ENCODE peak calls at places on chromosomes 2 and 18, in six cellular contexts. O, S, A, N, R and L are unnamed samples.

GRCh38 chr2:23589220-23589647 is 204.3 kb downstream of the KLHL29 start:
- DNase-seq in N (no peak), S (no peak), A (no peak), O (no peak), R (no peak), L (no peak)

GRCh38 chr2:168999668-169000213 is 31.4 kb downstream of the ABCB11 start:
- DNase-seq in S (no peak), A (no peak), N (no peak), O (no peak), R (no peak), L (no peak)

GRCh38 chr2:191265311-191266170 is 20.3 kb downstream of the MYO1B start:
- DNase-seq in N (no peak), R (no peak), A (no peak), O (no peak), S (no peak), L (no peak)

GRCh38 chr18:12811191-12811950 is 72.7 kb downstream of the PTPN2 start:
- DNase-seq in N (no peak), A (no peak), S (no peak), R (no peak), O (no peak), L (no peak)

GRCh38 chr2:73891276-73891901 is 1.4 kb upstream of the ACTG2 start:
- DNase-seq in A (no peak), S (no peak), O (no peak), R (no peak), N (no peak), L (no peak)

GRCh38 chr2:17646096-17646554 is 105.6 kb downstream of the VSNL1 start:
- DNase-seq in A (peak), N (peak), R (peak), O (no peak), S (no peak), L (peak)

GRCh38 chr18:55351220-55351619 is 236.8 kb downstream of the TCF4 start:
- DNase-seq in A (no peak), N (no peak), S (no peak), R (no peak), O (no peak), L (no peak)

GRCh38 chr2:237118731-237119130 is 33.0 kb downstream of the COPS8 start:
- DNase-seq in S (no peak), R (no peak), A (no peak), O (no peak), N (no peak), L (no peak)

GRCh38 chr2:14678754-14679153 is 46.2 kb downstream of the LRATD1 start:
- DNase-seq in S (no peak), A (no peak), R (no peak), O (no peak), N (no peak), L (no peak)

GRCh38 chr18:78782951-78783563 is 196.6 kb upstream of the SALL3 start:
- DNase-seq in O (no peak), A (no peak), N (no peak), R (no peak), S (no peak), L (no peak)

GRCh38 chr2:67393237-67393636 is 3.9 kb upstream of the ETAA1 start:
- DNase-seq in O (no peak), N (no peak), A (no peak), R (no peak), S (no peak), L (no peak)

GRCh38 chr2:505931-506330 is 171.3 kb downstream of the TMEM18 start:
- DNase-seq in A (no peak), O (no peak), R (no peak), N (no peak), S (no peak), L (no peak)
- TF ChIP-seq CTCF in A (no peak), O (no peak), R (no peak), N (no peak), S (no peak), L (no peak)

DNA sequence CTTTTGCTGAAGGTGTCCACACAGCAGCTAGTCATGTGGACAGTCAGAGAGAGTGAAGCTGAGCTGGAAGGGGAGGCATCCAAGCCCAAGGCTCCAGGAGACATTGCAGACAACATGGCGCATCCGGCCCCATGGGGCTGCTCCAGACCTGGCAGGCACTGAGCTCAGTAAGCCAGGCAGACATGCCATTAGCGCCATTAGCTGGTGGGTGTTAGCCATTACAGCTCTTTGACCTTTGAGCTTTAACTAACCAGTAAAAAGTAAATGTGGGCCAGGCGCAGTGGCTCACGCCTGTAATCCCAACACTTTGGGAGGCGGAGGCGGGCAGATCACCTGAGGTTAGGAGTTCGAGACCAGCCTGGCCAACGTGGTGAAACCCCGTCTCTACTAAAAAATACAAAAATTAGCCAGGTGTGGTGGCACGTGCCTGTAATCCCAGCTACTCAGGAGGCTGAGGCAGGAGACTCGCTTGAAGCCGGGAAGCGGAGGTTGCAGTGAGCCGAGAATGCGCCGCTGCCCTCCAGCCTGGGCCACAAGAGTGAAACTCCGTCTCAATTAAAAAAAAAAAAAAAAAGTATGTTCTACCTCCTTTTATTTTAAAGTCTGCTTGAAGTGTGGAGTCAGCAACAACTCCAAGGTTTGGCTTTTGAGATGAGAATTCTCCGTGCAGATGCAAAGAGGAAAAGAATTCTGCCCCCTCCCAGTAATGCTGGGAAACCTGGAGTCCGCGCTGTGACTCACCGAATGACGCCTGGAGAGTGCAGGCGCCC is 69.4 kb downstream of the TWSG1 start:
- DNase-seq in O (no peak), R (no peak), N (no peak), A (no peak), S (no peak), L (no peak)
- TF ChIP-seq CTCF in O (no peak), R (no peak), N (no peak), A (no peak), S (no peak), L (no peak)

GRCh38 chr2:127810637-127811396 is at the start of gene WDR33:
- DNase-seq in A (peak), S (peak), R (peak), O (peak), N (peak), L (peak)
- TF ChIP-seq CTCF in A (no peak), S (peak), R (no peak), O (no peak), N (no peak), L (no peak)

DNA sequence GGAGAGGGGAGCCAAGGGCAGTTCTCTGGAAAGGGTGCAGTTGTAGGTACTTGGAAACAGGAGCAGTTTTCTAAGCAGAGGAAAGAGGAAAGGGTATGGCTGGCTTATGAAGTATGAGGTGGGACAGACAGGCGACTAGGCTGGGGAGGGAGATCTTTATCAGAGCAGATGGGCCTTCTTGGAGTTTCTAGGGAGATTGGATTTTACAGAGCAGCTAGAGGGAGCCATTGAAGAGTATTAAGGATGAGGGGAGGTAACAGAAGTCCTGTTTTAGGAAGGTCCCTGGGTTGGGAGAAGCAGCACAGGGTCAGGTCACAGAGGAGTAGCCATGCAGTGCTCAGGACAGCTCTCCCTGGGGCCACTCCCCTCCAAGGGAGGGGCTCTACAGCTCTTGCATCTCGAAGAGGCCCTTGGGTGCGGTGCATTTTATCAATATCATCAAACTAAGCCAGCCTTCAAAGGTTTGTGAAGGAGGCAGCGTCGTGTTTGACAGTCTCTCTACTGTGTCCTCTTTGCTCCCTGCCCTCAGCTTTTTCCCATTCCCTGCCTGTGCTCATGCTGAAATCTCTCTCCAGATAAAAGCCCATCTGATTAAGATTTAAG is 154.3 kb downstream of the SETBP1 start:
- DNase-seq in A (no peak), O (no peak), S (no peak), N (no peak), R (no peak), L (no peak)
- TF ChIP-seq CTCF in A (no peak), O (no peak), S (no peak), N (no peak), R (no peak), L (no peak)

GRCh38 chr2:101251844-101252407 is 760 bp upstream of the CNOT11 start:
- DNase-seq in R (peak), O (no peak), S (no peak), N (no peak), A (peak), L (peak)
- TF ChIP-seq CTCF in R (peak), O (peak), S (peak), N (peak), A (peak), L (peak)